ENCODE peak calls at places on chromosomes 3 and 15, in four cellular contexts. U, Y, Q and M are unnamed samples.

GRCh38 chr3:173065543-173065970 is 75.5 kb downstream of the SPATA16 start:
- DNase-seq in U (no peak), Y (no peak), Q (no peak), M (peak)

GRCh38 chr15:68598171-68599152 is 19.7 kb downstream of the CORO2B start:
- DNase-seq in U (no peak), Y (no peak), Q (no peak), M (no peak)

GRCh38 chr3:121493431-121493830 is 52.4 kb downstream of the POLQ start:
- DNase-seq in U (no peak), Y (no peak), Q (no peak), M (no peak)

GRCh38 chr15:66573719-66574641 is 8.2 kb upstream of the LCTL start:
- DNase-seq in U (no peak), Y (no peak), Q (no peak), M (no peak)

GRCh38 chr15:81189583-81190283 is 6.9 kb upstream of the IL16 start:
- DNase-seq in U (no peak), Y (no peak), Q (no peak), M (no peak)

GRCh38 chr3:57556459-57557087 is 499 bp downstream of the PDE12 start:
- DNase-seq in U (peak), Y (no peak), Q (no peak), M (no peak)

GRCh38 chr3:103002447-103002846 is 567.6 kb downstream of the ZPLD1 start:
- DNase-seq in U (no peak), Y (no peak), Q (no peak), M (no peak)

GRCh38 chr3:156598413-156598812 is 43.5 kb upstream of the SSR3 start:
- DNase-seq in U (no peak), Y (no peak), Q (no peak), M (no peak)

GRCh38 chr3:29334652-29335189 is 53.9 kb downstream of the RBMS3 start:
- DNase-seq in U (no peak), Y (no peak), Q (no peak), M (no peak)

GRCh38 chr15:43911235-43911661 is 84.4 kb downstream of the WDR76 start:
- DNase-seq in U (no peak), Y (no peak), Q (no peak), M (no peak)

GRCh38 chr3:195128255-195129071 is 142.5 kb downstream of the XXYLT1 start:
- DNase-seq in U (no peak), Y (no peak), Q (no peak), M (no peak)

GRCh38 chr3:31196881-31197364 is 302.5 kb upstream of the GADL1 start:
- DNase-seq in U (no peak), Y (no peak), Q (no peak), M (no peak)

GRCh38 chr3:72161870-72162617 is 377.1 kb upstream of the PROK2 start:
- DNase-seq in U (no peak), Y (no peak), Q (no peak), M (no peak)

GRCh38 chr3:143885803-143886427 is 37.6 kb upstream of the SLC9A9 start:
- DNase-seq in U (peak), Y (peak), Q (peak), M (peak)

GRCh38 chr3:132332082-132332964 is 15.1 kb downstream of the ACP3 start:
- DNase-seq in U (no peak), Y (no peak), Q (no peak), M (no peak)

GRCh38 chr3:69739204-69740102 is at the start of gene MITF:
- DNase-seq in U (peak), Y (peak), Q (peak), M (peak)

GRCh38 chr3:114551770-114552526 is 258.1 kb downstream of the TIGIT start:
- DNase-seq in U (no peak), Y (no peak), Q (no peak), M (no peak)

GRCh38 chr3:188282871-188283270 is 128.9 kb downstream of the LPP start:
- DNase-seq in U (no peak), Y (no peak), Q (no peak), M (no peak)

GRCh38 chr3:46953265-46954010 is 23.1 kb downstream of the CCDC12 start:
- DNase-seq in U (no peak), Y (no peak), Q (no peak), M (no peak)

GRCh38 chr15:99100245-99101173 is 4.4 kb upstream of the SYNM start:
- DNase-seq in U (peak), Y (no peak), Q (peak), M (peak)

GRCh38 chr15:100043732-100044131 is 298.0 kb downstream of the ADAMTS17 start:
- DNase-seq in U (no peak), Y (no peak), Q (no peak), M (no peak)

GRCh38 chr3:129773942-129774663 is 119.4 kb downstream of the TMCC1 start:
- DNase-seq in U (peak), Y (no peak), Q (no peak), M (no peak)

GRCh38 chr3:113258311-113258710 is 47.0 kb downstream of the BOC start:
- DNase-seq in U (no peak), Y (no peak), Q (no peak), M (no peak)

GRCh38 chr15:30827625-30828303 is 76.0 kb upstream of the FAN1 start:
- DNase-seq in U (no peak), Y (no peak), Q (no peak), M (no peak)

GRCh38 chr3:87228316-87228715 is 1.2 kb downstream of the CHMP2B start:
- DNase-seq in U (no peak), Y (no peak), Q (peak), M (no peak)

GRCh38 chr3:148223266-148223665 is 474.4 kb upstream of the AGTR1 start:
- DNase-seq in U (no peak), Y (no peak), Q (no peak), M (no peak)

GRCh38 chr3:188052229-188052965 is 101.6 kb upstream of the LPP start:
- DNase-seq in U (no peak), Y (no peak), Q (peak), M (no peak)

GRCh38 chr3:29128004-29128403 is 152.9 kb upstream of the RBMS3 start:
- DNase-seq in U (no peak), Y (no peak), Q (no peak), M (peak)

GRCh38 chr3:50971487-50971924 is 296.8 kb downstream of the DOCK3 start:
- DNase-seq in U (peak), Y (no peak), Q (peak), M (peak)

GRCh38 chr15:78811124-78811824 is at the start of gene ADAMTS7:
- DNase-seq in U (peak), Y (no peak), Q (no peak), M (peak)

GRCh38 chr15:68431037-68431791 is 749 bp downstream of the ITGA11 start:
- DNase-seq in U (no peak), Y (no peak), Q (no peak), M (peak)

GRCh38 chr3:48507256-48508061 is 3.5 kb upstream of the SHISA5 start:
- DNase-seq in U (peak), Y (no peak), Q (peak), M (peak)

GRCh38 chr3:184241447-184242296 is 7.1 kb downstream of the ALG3 start:
- DNase-seq in U (peak), Y (no peak), Q (peak), M (peak)

GRCh38 chr15:99230867-99231266 is 18.5 kb downstream of the TTC23 start:
- DNase-seq in U (no peak), Y (no peak), Q (no peak), M (no peak)

GRCh38 chr3:42425736-42426407 is 15.5 kb upstream of the LYZL4 start:
- DNase-seq in U (no peak), Y (no peak), Q (no peak), M (no peak)

GRCh38 chr3:65946438-65946837 is 92.3 kb downstream of the MAGI1 start:
- DNase-seq in U (no peak), Y (no peak), Q (no peak), M (no peak)

GRCh38 chr15:67067161-67067853 is 1.9 kb downstream of the SMAD3 start:
- DNase-seq in U (no peak), Y (no peak), Q (no peak), M (no peak)

GRCh38 chr3:168877899-168878298 is 782.2 kb upstream of the GOLIM4 start:
- DNase-seq in U (no peak), Y (no peak), Q (no peak), M (no peak)

GRCh38 chr3:8969246-8969645 is 6.0 kb upstream of the RAD18 start:
- DNase-seq in U (no peak), Y (no peak), Q (no peak), M (no peak)

GRCh38 chr3:8967553-8967952 is 4.3 kb upstream of the RAD18 start:
- DNase-seq in U (no peak), Y (no peak), Q (no peak), M (no peak)

GRCh38 chr3:8966150-8966819 is 3.0 kb upstream of the RAD18 start:
- DNase-seq in U (no peak), Y (no peak), Q (no peak), M (no peak)

GRCh38 chr3:8966820-8967348 is 3.6 kb upstream of the RAD18 start:
- DNase-seq in U (no peak), Y (no peak), Q (no peak), M (no peak)

GRCh38 chr3:8968375-8968882 is 5.2 kb upstream of the RAD18 start:
- DNase-seq in U (no peak), Y (no peak), Q (no peak), M (no peak)
- TF ChIP-seq CHD2 in U (no peak), Y (no peak), Q (no peak), M (no peak)

DNA sequence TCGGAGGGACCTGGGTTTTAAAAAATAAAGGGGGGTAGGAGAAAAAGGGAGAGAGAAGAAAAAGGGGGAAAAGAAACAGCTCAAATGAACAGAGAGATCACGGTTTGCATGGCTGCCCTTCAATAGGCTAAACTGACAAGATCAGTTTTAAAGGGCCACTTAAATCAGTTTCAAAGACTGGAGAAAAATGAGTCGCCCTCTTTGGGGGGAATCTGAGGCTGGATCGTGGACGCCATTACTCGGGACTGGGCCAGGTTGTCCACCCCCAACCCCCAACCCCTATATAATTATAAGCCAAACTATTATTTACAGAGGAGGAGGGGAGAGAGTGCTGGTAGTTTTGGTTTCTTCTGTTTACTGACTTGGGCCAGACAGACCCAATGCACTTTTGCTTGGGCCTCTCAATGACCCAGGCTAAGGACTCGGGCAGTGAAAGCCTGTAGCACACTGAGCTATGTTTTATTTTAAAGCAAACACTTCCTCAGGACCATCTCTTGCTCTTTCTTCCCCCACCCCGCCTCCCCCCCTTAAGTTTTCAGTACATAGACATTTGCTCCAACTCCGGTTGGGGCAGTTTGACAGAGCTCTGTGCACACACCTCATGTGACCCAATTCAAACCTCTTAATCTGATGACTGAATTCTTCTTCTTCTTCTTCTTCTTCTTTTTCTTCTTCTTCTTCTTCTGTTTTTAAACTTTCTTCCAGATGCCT is 6.3 kb downstream of the NR2F2 start:
- DNase-seq in U (no peak), Y (no peak), Q (peak), M (no peak)
- TF ChIP-seq MXI1 in U (no peak), Y (no peak), Q (no peak), M (no peak)

GRCh38 chr3:146156060-146156459 is 4.9 kb downstream of the PLOD2 start:
- DNase-seq in U (no peak), Y (no peak), Q (no peak), M (no peak)
- H3K4me3 ChIP-seq in U (no peak), Y (no peak), Q (peak), M (no peak)

GRCh38 chr3:13493867-13494441 is 13.8 kb downstream of the HDAC11 start:
- DNase-seq in U (no peak), Y (no peak), Q (no peak), M (no peak)

GRCh38 chr3:13496879-13497278 is 16.8 kb downstream of the HDAC11 start:
- DNase-seq in U (no peak), Y (no peak), Q (no peak), M (no peak)

GRCh38 chr3:13494463-13495350 is 14.6 kb downstream of the HDAC11 start:
- DNase-seq in U (peak), Y (no peak), Q (no peak), M (peak)

GRCh38 chr3:13495921-13496723 is 16.0 kb downstream of the HDAC11 start:
- DNase-seq in U (peak), Y (peak), Q (peak), M (peak)

DNA sequence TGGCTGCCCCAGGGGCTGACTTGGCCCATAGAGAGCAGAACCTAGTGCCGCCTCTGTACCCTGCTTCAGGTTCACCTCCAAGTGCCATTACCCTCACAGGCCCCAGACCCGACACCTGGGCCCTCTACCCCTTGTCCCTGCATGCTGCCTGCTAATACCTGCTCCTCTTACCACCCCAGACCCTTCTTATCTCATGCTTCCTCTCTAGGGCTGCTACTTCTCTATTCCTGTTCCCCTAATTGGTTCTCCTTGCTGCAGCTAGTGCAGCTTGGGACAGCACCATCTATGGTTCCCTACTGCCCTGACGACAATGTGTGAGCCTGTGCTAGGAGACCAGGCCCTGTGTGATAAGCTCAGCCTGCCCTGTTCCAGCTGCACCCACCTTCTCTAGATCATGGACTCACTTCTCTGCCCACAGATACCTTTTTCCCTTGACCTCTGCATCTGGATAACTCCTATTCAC is 15.3 kb downstream of the HDAC11 start:
- DNase-seq in U (no peak), Y (no peak), Q (no peak), M (no peak)
- TF ChIP-seq CHD2 in U (no peak), Y (no peak), Q (no peak), M (no peak)

GRCh38 chr3:128584412-128585020 is 66.1 kb downstream of the RPN1 start:
- DNase-seq in U (peak), Y (peak), Q (peak), M (peak)
- TF ChIP-seq MXI1 in U (no peak), Y (no peak), Q (no peak), M (peak)